ENCODE peak calls at places on chromosomes 16 and 17, in eight cellular contexts. One of them, this sample, is unnamed. For H3K4me1 and H3K36me3, the result is how much of the 10 kb centered on the place peaks cover.

GRCh38 chr17:27521281-27522027 is 65.2 kb downstream of the KSR1 start:
- DNase-seq in thoracic aorta: no peak
- DNase-seq in suprapubic skin: no peak
- DNase-seq in left ventricle myocardium inferior: no peak
- DNase-seq in esophagus squamous epithelium: no peak
- DNase-seq in GM23338: no peak
- DNase-seq in CD8-positive, alpha-beta T cell: no peak
- DNase-seq in sigmoid colon: no peak
- DNase-seq in this sample: no peak

GRCh38 chr16:22278841-22279240 is 18.4 kb upstream of the POLR3E start:
- DNase-seq in thoracic aorta: no peak
- DNase-seq in suprapubic skin: no peak
- DNase-seq in sigmoid colon: no peak
- DNase-seq in left ventricle myocardium inferior: no peak
- DNase-seq in CD8-positive, alpha-beta T cell: no peak
- DNase-seq in GM23338: peak
- DNase-seq in esophagus squamous epithelium: no peak
- DNase-seq in this sample: no peak

GRCh38 chr16:28259091-28259780 is 33.1 kb upstream of the SBK1 start:
- DNase-seq in GM23338: no peak
- DNase-seq in sigmoid colon: no peak
- DNase-seq in suprapubic skin: no peak
- DNase-seq in thoracic aorta: no peak
- DNase-seq in CD8-positive, alpha-beta T cell: no peak
- DNase-seq in left ventricle myocardium inferior: no peak
- DNase-seq in esophagus squamous epithelium: no peak
- DNase-seq in this sample: no peak

GRCh38 chr17:45316271-45317112 is at the start of gene MAP3K14:
- DNase-seq in suprapubic skin: peak
- DNase-seq in thoracic aorta: no peak
- DNase-seq in left ventricle myocardium inferior: peak
- DNase-seq in GM23338: peak
- DNase-seq in esophagus squamous epithelium: no peak
- DNase-seq in CD8-positive, alpha-beta T cell: peak
- DNase-seq in sigmoid colon: peak
- DNase-seq in this sample: peak

GRCh38 chr16:78990309-78990701 is 610.2 kb downstream of the MAF start:
- DNase-seq in left ventricle myocardium inferior: no peak
- DNase-seq in GM23338: no peak
- DNase-seq in thoracic aorta: no peak
- DNase-seq in sigmoid colon: no peak
- DNase-seq in CD8-positive, alpha-beta T cell: no peak
- DNase-seq in suprapubic skin: no peak
- DNase-seq in esophagus squamous epithelium: no peak
- DNase-seq in this sample: no peak

GRCh38 chr17:43570518-43570928 is 24.4 kb upstream of the ETV4 start:
- DNase-seq in CD8-positive, alpha-beta T cell: no peak
- DNase-seq in left ventricle myocardium inferior: no peak
- DNase-seq in esophagus squamous epithelium: no peak
- DNase-seq in sigmoid colon: no peak
- DNase-seq in suprapubic skin: no peak
- DNase-seq in thoracic aorta: no peak
- DNase-seq in GM23338: no peak
- DNase-seq in this sample: no peak

GRCh38 chr17:83135692-83136091 is 56.3 kb downstream of the METRNL start:
- DNase-seq in GM23338: no peak
- DNase-seq in CD8-positive, alpha-beta T cell: no peak
- DNase-seq in thoracic aorta: no peak
- DNase-seq in suprapubic skin: peak
- DNase-seq in esophagus squamous epithelium: no peak
- DNase-seq in left ventricle myocardium inferior: no peak
- DNase-seq in sigmoid colon: peak
- DNase-seq in this sample: peak

GRCh38 chr17:40694584-40694983 is 9.0 kb downstream of the KRT24 start:
- DNase-seq in GM23338: peak
- DNase-seq in suprapubic skin: no peak
- DNase-seq in sigmoid colon: no peak
- DNase-seq in esophagus squamous epithelium: no peak
- DNase-seq in thoracic aorta: no peak
- DNase-seq in left ventricle myocardium inferior: no peak
- DNase-seq in CD8-positive, alpha-beta T cell: no peak
- DNase-seq in this sample: no peak

GRCh38 chr17:70041061-70041460 is 34.0 kb upstream of the KCNJ16 start:
- DNase-seq in sigmoid colon: no peak
- DNase-seq in GM23338: no peak
- DNase-seq in left ventricle myocardium inferior: no peak
- DNase-seq in suprapubic skin: no peak
- DNase-seq in esophagus squamous epithelium: no peak
- DNase-seq in thoracic aorta: no peak
- DNase-seq in CD8-positive, alpha-beta T cell: no peak
- DNase-seq in this sample: no peak

GRCh38 chr17:60416368-60416925 is 5.8 kb upstream of the CHCT1 start:
- DNase-seq in GM23338: no peak
- DNase-seq in left ventricle myocardium inferior: no peak
- DNase-seq in CD8-positive, alpha-beta T cell: no peak
- DNase-seq in thoracic aorta: no peak
- DNase-seq in sigmoid colon: no peak
- DNase-seq in suprapubic skin: no peak
- DNase-seq in esophagus squamous epithelium: no peak
- DNase-seq in this sample: no peak

GRCh38 chr16:47565454-47565853 is 104.3 kb downstream of the PHKB start:
- DNase-seq in GM23338: no peak
- DNase-seq in CD8-positive, alpha-beta T cell: no peak
- DNase-seq in suprapubic skin: no peak
- DNase-seq in sigmoid colon: peak
- DNase-seq in thoracic aorta: peak
- DNase-seq in left ventricle myocardium inferior: peak
- DNase-seq in esophagus squamous epithelium: no peak
- DNase-seq in this sample: peak

GRCh38 chr16:85361441-85362118 is 249.3 kb upstream of the CIBAR2 start:
- DNase-seq in left ventricle myocardium inferior: peak
- DNase-seq in CD8-positive, alpha-beta T cell: no peak
- DNase-seq in thoracic aorta: no peak
- DNase-seq in esophagus squamous epithelium: no peak
- DNase-seq in sigmoid colon: no peak
- DNase-seq in suprapubic skin: no peak
- DNase-seq in GM23338: no peak
- DNase-seq in this sample: no peak

GRCh38 chr17:57881143-57881542 is 31.3 kb upstream of the MRPS23 start:
- DNase-seq in sigmoid colon: no peak
- DNase-seq in GM23338: peak
- DNase-seq in esophagus squamous epithelium: no peak
- DNase-seq in thoracic aorta: no peak
- DNase-seq in suprapubic skin: no peak
- DNase-seq in left ventricle myocardium inferior: no peak
- DNase-seq in CD8-positive, alpha-beta T cell: no peak
- DNase-seq in this sample: no peak

GRCh38 chr17:74182041-74182783 is 21.3 kb upstream of the RPL38 start:
- DNase-seq in thoracic aorta: no peak
- DNase-seq in GM23338: no peak
- DNase-seq in CD8-positive, alpha-beta T cell: no peak
- DNase-seq in left ventricle myocardium inferior: no peak
- DNase-seq in suprapubic skin: no peak
- DNase-seq in esophagus squamous epithelium: no peak
- DNase-seq in sigmoid colon: no peak
- DNase-seq in this sample: peak

GRCh38 chr17:79133986-79134385 is 59.4 kb downstream of the ENGASE start:
- DNase-seq in esophagus squamous epithelium: no peak
- DNase-seq in GM23338: no peak
- DNase-seq in left ventricle myocardium inferior: no peak
- DNase-seq in suprapubic skin: no peak
- DNase-seq in sigmoid colon: no peak
- DNase-seq in thoracic aorta: no peak
- DNase-seq in CD8-positive, alpha-beta T cell: no peak
- DNase-seq in this sample: no peak

GRCh38 chr17:77445030-77445907 is 304.5 kb downstream of the SEC14L1 start:
- DNase-seq in esophagus squamous epithelium: no peak
- DNase-seq in thoracic aorta: no peak
- DNase-seq in sigmoid colon: peak
- DNase-seq in CD8-positive, alpha-beta T cell: peak
- DNase-seq in GM23338: no peak
- DNase-seq in suprapubic skin: no peak
- DNase-seq in left ventricle myocardium inferior: no peak
- DNase-seq in this sample: peak

GRCh38 chr17:77449373-77449907 is 308.7 kb downstream of the SEC14L1 start:
- DNase-seq in thoracic aorta: no peak
- DNase-seq in left ventricle myocardium inferior: no peak
- DNase-seq in suprapubic skin: no peak
- DNase-seq in GM23338: no peak
- DNase-seq in esophagus squamous epithelium: no peak
- DNase-seq in CD8-positive, alpha-beta T cell: no peak
- DNase-seq in sigmoid colon: no peak
- DNase-seq in this sample: peak

GRCh38 chr17:77445908-77446535 is 305.3 kb downstream of the SEC14L1 start:
- DNase-seq in suprapubic skin: no peak
- DNase-seq in sigmoid colon: no peak
- DNase-seq in CD8-positive, alpha-beta T cell: no peak
- DNase-seq in esophagus squamous epithelium: no peak
- DNase-seq in left ventricle myocardium inferior: no peak
- DNase-seq in thoracic aorta: no peak
- DNase-seq in GM23338: no peak
- DNase-seq in this sample: peak

GRCh38 chr17:77444653-77445029 is 303.9 kb downstream of the SEC14L1 start:
- DNase-seq in GM23338: no peak
- DNase-seq in sigmoid colon: no peak
- DNase-seq in thoracic aorta: no peak
- DNase-seq in CD8-positive, alpha-beta T cell: no peak
- DNase-seq in suprapubic skin: no peak
- DNase-seq in left ventricle myocardium inferior: peak
- DNase-seq in esophagus squamous epithelium: no peak
- DNase-seq in this sample: no peak

GRCh38 chr17:77446959-77447634 is 306.3 kb downstream of the SEC14L1 start:
- DNase-seq in sigmoid colon: no peak
- DNase-seq in CD8-positive, alpha-beta T cell: no peak
- DNase-seq in GM23338: no peak
- DNase-seq in esophagus squamous epithelium: no peak
- DNase-seq in thoracic aorta: no peak
- DNase-seq in left ventricle myocardium inferior: no peak
- DNase-seq in suprapubic skin: no peak
- DNase-seq in this sample: no peak
- H3K4me1 ChIP-seq in sigmoid colon: under half
- H3K4me1 ChIP-seq in CD8-positive, alpha-beta T cell: half or more
- H3K4me1 ChIP-seq in GM23338: under half
- H3K4me1 ChIP-seq in esophagus squamous epithelium: half or more
- H3K4me1 ChIP-seq in thoracic aorta: under half
- H3K4me1 ChIP-seq in left ventricle myocardium inferior: half or more
- H3K4me1 ChIP-seq in suprapubic skin: half or more
- H3K4me1 ChIP-seq in this sample: under half

DNA sequence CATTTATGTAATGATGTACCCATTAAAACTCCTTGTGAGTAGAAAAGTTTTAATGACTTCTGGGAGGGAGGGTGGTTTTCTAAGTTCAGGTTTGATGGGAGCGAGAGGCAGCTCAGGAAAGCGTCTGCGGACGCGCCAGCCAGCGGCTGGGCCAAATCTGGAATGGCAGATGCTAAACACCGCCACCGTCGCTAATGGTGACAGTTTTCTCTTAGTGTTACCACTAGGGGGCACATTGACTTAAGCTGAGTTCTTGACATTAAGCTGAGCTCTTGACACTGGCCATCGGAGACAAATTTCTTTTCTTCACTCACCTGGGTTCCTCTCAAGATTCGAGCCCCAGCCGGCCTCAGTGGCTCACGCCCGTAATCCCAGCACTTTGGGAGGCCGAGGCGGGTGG is 6.7 kb downstream of the TRPV1 start:
- DNase-seq in esophagus squamous epithelium: no peak
- DNase-seq in suprapubic skin: no peak
- DNase-seq in sigmoid colon: no peak
- DNase-seq in CD8-positive, alpha-beta T cell: no peak
- DNase-seq in left ventricle myocardium inferior: no peak
- DNase-seq in GM23338: peak
- DNase-seq in thoracic aorta: no peak
- DNase-seq in this sample: no peak
- TF ChIP-seq CTCF in esophagus squamous epithelium: peak
- TF ChIP-seq CTCF in suprapubic skin: no peak
- TF ChIP-seq CTCF in sigmoid colon: no peak
- TF ChIP-seq CTCF in CD8-positive, alpha-beta T cell: no peak
- TF ChIP-seq CTCF in left ventricle myocardium inferior: peak
- TF ChIP-seq CTCF in GM23338: peak
- TF ChIP-seq CTCF in thoracic aorta: peak
- TF ChIP-seq CTCF in this sample: no peak

GRCh38 chr16:89281189-89281577 is 63.7 kb downstream of the ZNF778 start:
- DNase-seq in esophagus squamous epithelium: no peak
- DNase-seq in suprapubic skin: no peak
- DNase-seq in CD8-positive, alpha-beta T cell: no peak
- DNase-seq in thoracic aorta: no peak
- DNase-seq in GM23338: no peak
- DNase-seq in sigmoid colon: no peak
- DNase-seq in left ventricle myocardium inferior: no peak
- DNase-seq in this sample: no peak
- H3K36me3 ChIP-seq in esophagus squamous epithelium: half or more
- H3K36me3 ChIP-seq in suprapubic skin: half or more
- H3K36me3 ChIP-seq in CD8-positive, alpha-beta T cell: under half
- H3K36me3 ChIP-seq in thoracic aorta: under half
- H3K36me3 ChIP-seq in GM23338: under half
- H3K36me3 ChIP-seq in sigmoid colon: half or more
- H3K36me3 ChIP-seq in left ventricle myocardium inferior: half or more
- H3K36me3 ChIP-seq in this sample: half or more

DNA sequence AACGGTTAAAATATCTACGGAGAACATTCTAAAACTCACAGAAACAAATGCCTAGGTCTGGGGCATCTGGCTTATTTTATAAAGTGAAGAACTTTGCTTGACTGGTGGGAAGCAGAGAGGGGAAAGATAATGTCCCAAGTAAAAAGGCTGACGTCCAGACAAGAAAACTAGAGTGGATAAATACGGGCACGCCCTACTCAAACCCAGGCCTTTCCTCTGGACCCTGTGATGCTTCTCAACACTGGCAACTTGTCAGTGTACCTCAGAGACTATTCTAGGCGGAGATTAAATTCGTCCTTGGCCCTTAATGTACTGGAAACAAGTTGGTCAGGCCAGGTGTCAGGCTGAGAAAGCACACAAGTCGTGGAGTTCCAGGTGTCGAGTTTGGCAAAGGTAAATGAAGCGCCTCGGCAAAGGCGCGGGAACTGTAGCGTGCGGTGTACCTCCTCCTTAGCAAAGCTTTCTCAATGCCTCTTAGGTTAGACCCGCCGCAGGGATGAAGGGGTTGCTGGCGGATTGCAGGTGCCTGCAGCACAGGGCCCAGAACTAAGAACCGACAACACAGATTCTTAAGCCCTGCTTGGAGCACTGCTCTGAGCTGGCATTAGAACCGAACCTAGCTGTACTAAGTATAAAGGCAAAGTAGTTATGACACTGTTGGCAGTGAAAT is 668 bp upstream of the UNK start:
- DNase-seq in left ventricle myocardium inferior: no peak
- DNase-seq in suprapubic skin: peak
- DNase-seq in esophagus squamous epithelium: no peak
- DNase-seq in thoracic aorta: no peak
- DNase-seq in sigmoid colon: peak
- DNase-seq in GM23338: peak
- DNase-seq in CD8-positive, alpha-beta T cell: peak
- DNase-seq in this sample: peak
- H3K4me1 ChIP-seq in left ventricle myocardium inferior: half or more
- H3K4me1 ChIP-seq in suprapubic skin: half or more
- H3K4me1 ChIP-seq in esophagus squamous epithelium: half or more
- H3K4me1 ChIP-seq in thoracic aorta: under half
- H3K4me1 ChIP-seq in sigmoid colon: under half
- H3K4me1 ChIP-seq in GM23338: under half
- H3K4me1 ChIP-seq in CD8-positive, alpha-beta T cell: under half
- H3K4me1 ChIP-seq in this sample: under half

This sample was measured in left lung.